ENCODE peak calls at places on chromosomes 5 and 9, in ten cellular contexts. E is nephron progenitor cell; K is non-pigmented ciliary epithelial cell; R is hypothalamus; X is stimulated activated CD8-positive, alpha-beta memory T cell treated with anti-CD3 and anti-CD28 coated beads, Interleukin-2, amount 100 ng/mL, for 48 hours; D is NCI-H446 treated with DMSO at 0.1 percent for 48 hours; P is GM12892; J is ecto neural progenitor cell; S is iris pigment epithelial cell; L is Right ventricle myocardium superior. I is an unnamed sample.

GRCh38 chr9:72577212-72577753 is 55.9 kb downstream of the TMC1 start:
- DNase-seq in S (peak), X (no peak), P (no peak), K (no peak), R (no peak), E (no peak), L (no peak), D (peak), J (no peak), I (no peak)

GRCh38 chr9:86637515-86637914 is 283.3 kb upstream of the TUT7 start:
- DNase-seq in S (peak), L (peak), R (peak), P (no peak), X (peak), E (peak), J (peak), D (no peak), K (peak), I (no peak)

GRCh38 chr5:90902681-90903386 is 344.2 kb downstream of the ADGRV1 start:
- DNase-seq in L (no peak), J (no peak), P (no peak), K (no peak), R (no peak), E (no peak), D (no peak), X (no peak), S (no peak), I (no peak)

GRCh38 chr9:124716795-124717194 is 54.3 kb downstream of the NR6A1 start:
- DNase-seq in L (no peak), D (no peak), J (no peak), K (no peak), P (no peak), E (no peak), X (no peak), S (no peak), R (no peak), I (no peak)

GRCh38 chr5:53749611-53750010 is 189.2 kb downstream of the NDUFS4 start:
- DNase-seq in D (no peak), K (no peak), R (no peak), X (no peak), L (no peak), P (no peak), J (no peak), S (no peak), E (no peak), I (no peak)

GRCh38 chr9:105291422-105291859 is 47.0 kb downstream of the SLC44A1 start:
- DNase-seq in E (no peak), R (no peak), J (no peak), D (no peak), L (no peak), K (no peak), S (no peak), X (no peak), P (no peak), I (no peak)

GRCh38 chr9:127154390-127155191 is 32.2 kb upstream of the ANGPTL2 start:
- DNase-seq in R (no peak), P (no peak), L (peak), X (no peak), D (no peak), S (peak), K (no peak), E (no peak), J (no peak), I (no peak)

GRCh38 chr9:89588271-89588879 is 16.4 kb upstream of the GADD45G start:
- DNase-seq in K (no peak), J (no peak), E (no peak), L (no peak), R (no peak), S (no peak), P (no peak), X (no peak), D (peak), I (no peak)

GRCh38 chr5:125668904-125669303 is 754.3 kb upstream of the GRAMD2B start:
- DNase-seq in P (no peak), J (no peak), X (no peak), D (no peak), K (no peak), E (no peak), L (no peak), R (no peak), S (no peak), I (no peak)

GRCh38 chr9:113541019-113541900 is 77.7 kb downstream of the RGS3 start:
- DNase-seq in P (no peak), D (no peak), R (no peak), E (peak), X (no peak), K (no peak), L (no peak), J (peak), S (peak), I (no peak)

GRCh38 chr5:43602818-43603534 is at the start of gene NNT:
- DNase-seq in S (peak), P (peak), L (peak), X (peak), R (peak), E (peak), J (peak), K (no peak), D (peak), I (peak)

GRCh38 chr5:144133050-144133633 is 37.3 kb downstream of the YIPF5 start:
- DNase-seq in L (no peak), K (no peak), J (no peak), S (no peak), D (no peak), P (no peak), X (no peak), E (no peak), R (no peak), I (no peak)

GRCh38 chr9:78973906-78974305 is 597.9 kb upstream of the TLE4 start:
- DNase-seq in D (no peak), L (no peak), P (no peak), J (no peak), K (peak), R (no peak), X (no peak), S (peak), E (no peak), I (no peak)

GRCh38 chr5:152593388-152593787 is 188.3 kb upstream of the NMUR2 start:
- DNase-seq in E (no peak), D (no peak), R (no peak), X (no peak), L (no peak), P (no peak), K (no peak), S (no peak), J (no peak), I (no peak)

GRCh38 chr5:174533771-174534221 is 190.6 kb upstream of the MSX2 start:
- DNase-seq in R (no peak), P (no peak), E (no peak), L (no peak), K (peak), S (peak), J (no peak), D (no peak), X (no peak), I (no peak)

GRCh38 chr5:37717613-37718431 is 122.0 kb downstream of the GDNF start:
- DNase-seq in J (no peak), D (peak), P (no peak), R (no peak), X (no peak), S (peak), L (no peak), K (no peak), E (peak), I (peak)

GRCh38 chr9:110260911-110261310 is 4.6 kb upstream of the TXN start:
- DNase-seq in D (no peak), R (no peak), S (no peak), L (no peak), K (no peak), E (peak), X (no peak), P (no peak), J (no peak), I (no peak)

GRCh38 chr5:165616550-165617430 is 2111.4 kb downstream of the MAT2B start:
- DNase-seq in E (no peak), P (no peak), X (no peak), D (no peak), S (peak), J (no peak), R (no peak), L (no peak), K (no peak), I (no peak)